ENCODE peak calls at places on chromosomes 6 and 20, in ten cellular contexts. O is amniotic stem cell; S is GF-D8; M is lower lobe of right lung; Z is NCI-H510A treated with DMSO at 0.1 percent for 48 hours; T is left ventricle myocardium inferior; L is NCI-H2171; Q is AG08395; B is activated T-cell treated with anti-CD3 and anti-CD28 coated beads, Interleukin-2, amount 50 U/mL, for 72 hours; X is LHCN-M2. N is an unnamed sample.

GRCh38 chr6:110390404-110390803 is 25.0 kb downstream of the DDO start:
- DNase-seq in O (no peak), S (no peak), M (no peak), Z (no peak), T (no peak), L (no peak), Q (no peak), B (no peak), X (no peak), N (no peak)

GRCh38 chr6:38151580-38152500 is 332.3 kb downstream of the ZFAND3 start:
- DNase-seq in O (no peak), S (no peak), M (no peak), Z (no peak), T (no peak), L (no peak), Q (no peak), B (no peak), X (no peak), N (no peak)

GRCh38 chr6:33744895-33745546 is 1.7 kb downstream of the IP6K3 start:
- DNase-seq in O (no peak), S (no peak), M (no peak), Z (peak), T (no peak), L (peak), Q (no peak), B (no peak), X (peak), N (peak)

GRCh38 chr20:37316116-37316774 is 26.8 kb downstream of the MANBAL start:
- DNase-seq in O (no peak), S (peak), M (no peak), Z (no peak), T (no peak), L (no peak), Q (no peak), B (no peak), X (no peak), N (no peak)

GRCh38 chr6:155580904-155581303 is 125.3 kb upstream of the NOX3 start:
- DNase-seq in O (no peak), S (no peak), M (no peak), Z (no peak), T (no peak), L (no peak), Q (no peak), B (no peak), X (peak), N (no peak)

GRCh38 chr6:4105980-4106536 is 27.1 kb upstream of the FAM217A start:
- DNase-seq in O (no peak), S (no peak), M (no peak), Z (no peak), T (no peak), L (no peak), Q (no peak), B (no peak), X (no peak), N (no peak)

GRCh38 chr6:132132420-132132819 is 181.2 kb upstream of the CCN2 start:
- DNase-seq in O (no peak), S (no peak), M (no peak), Z (no peak), T (no peak), L (no peak), Q (no peak), B (no peak), X (peak), N (no peak)

GRCh38 chr6:19327246-19327645 is 509.9 kb upstream of the ID4 start:
- DNase-seq in O (no peak), S (no peak), M (no peak), Z (no peak), T (no peak), L (no peak), Q (no peak), B (no peak), X (no peak), N (no peak)

GRCh38 chr20:7859371-7859802 is 80.9 kb downstream of the HAO1 start:
- DNase-seq in O (peak), S (no peak), M (no peak), Z (peak), T (no peak), L (no peak), Q (peak), B (peak), X (peak), N (no peak)

N was measured in uterus.